ENCODE peak calls at places on chromosomes 4 and X, in ten cellular contexts. I is left lung; S is HFF-Myc; D is foreskin fibroblast; N is osteoblast; U is BE2C; K is CD8-positive, alpha-beta memory T cell; Q is astrocyte of the spinal cord; E is keratinocyte; G is A549. O is an unnamed sample.

GRCh38 chr4:32102941-32103340 is 1382.8 kb downstream of the PCDH7 start:
- DNase-seq in N (no peak), D (no peak), K (no peak), G (no peak), I (no peak), Q (no peak), E (no peak), U (no peak), S (no peak), O (no peak)

GRCh38 chrX:25925956-25926355 is 212.2 kb upstream of the MAGEB18 start:
- DNase-seq in E (no peak), S (no peak), N (no peak), U (no peak), I (no peak), Q (no peak), K (no peak), G (no peak), D (no peak), O (no peak)

GRCh38 chr4:7744131-7744804 is 195.4 kb downstream of the AFAP1 start:
- DNase-seq in S (no peak), Q (no peak), D (no peak), U (no peak), K (no peak), E (no peak), G (no peak), I (peak), N (no peak), O (no peak)

GRCh38 chr4:40189997-40190396 is 6.8 kb upstream of the RHOH start:
- DNase-seq in S (no peak), D (no peak), E (no peak), K (no peak), Q (no peak), I (no peak), N (peak), G (no peak), U (no peak), O (no peak)

GRCh38 chr4:96525901-96526300 is 686.0 kb downstream of the PDHA2 start:
- DNase-seq in E (no peak), Q (peak), I (no peak), G (no peak), K (no peak), N (no peak), U (no peak), S (no peak), D (no peak), O (no peak)

GRCh38 chrX:96102997-96103396 is 581.6 kb upstream of the DIAPH2 start:
- DNase-seq in D (no peak), S (no peak), I (peak), G (no peak), E (no peak), Q (no peak), U (no peak), N (peak), K (no peak), O (no peak)

GRCh38 chrX:141619336-141619735 is 29.8 kb downstream of the SPANXA2 start:
- DNase-seq in D (no peak), N (no peak), G (no peak), I (no peak), U (no peak), Q (peak), E (no peak), K (no peak), S (no peak), O (no peak)

GRCh38 chrX:100413231-100413630 is 3.2 kb upstream of the PCDH19 start:
- DNase-seq in D (peak), N (peak), S (peak), E (no peak), Q (peak), U (peak), K (no peak), G (peak), I (no peak), O (peak)

DNA sequence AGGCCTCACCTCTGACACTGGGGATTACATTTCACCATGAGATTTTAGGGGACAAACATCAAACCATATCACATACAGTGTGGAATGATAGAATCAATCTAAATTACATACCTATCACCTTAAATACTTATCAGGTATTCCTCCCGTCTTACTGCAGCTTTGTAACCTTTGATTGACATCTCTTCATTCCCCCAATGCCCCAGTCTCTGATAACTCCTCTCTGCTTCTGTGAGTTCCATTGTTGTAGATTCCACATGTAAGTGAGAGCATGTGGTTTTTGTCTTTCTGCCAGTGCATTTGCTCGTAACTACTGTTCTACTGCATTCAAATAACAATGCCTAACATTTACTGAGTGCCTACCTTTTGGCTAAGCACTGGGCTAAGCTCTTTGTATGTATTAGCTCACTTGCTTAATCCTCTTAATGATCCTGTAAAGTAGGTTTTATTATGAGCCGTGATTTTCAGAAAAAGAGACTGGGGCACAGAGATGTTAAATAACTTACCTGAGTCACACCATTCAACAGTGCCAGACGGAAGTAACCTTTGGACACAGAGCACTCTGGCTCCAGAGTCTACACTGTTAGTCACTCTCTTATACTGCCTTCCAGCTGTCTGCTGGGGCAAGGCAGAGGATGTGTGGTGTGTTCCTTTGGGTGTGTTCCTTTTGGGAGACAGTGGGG is 63.7 kb upstream of the ESX1 start:
- DNase-seq in Q (peak), G (peak), K (no peak), D (peak), E (peak), U (no peak), S (no peak), N (no peak), I (no peak), O (peak)
- H3K4me3 ChIP-seq in Q (no peak), G (no peak), K (no peak), D (no peak), E (peak), U (no peak), S (no peak), N (no peak), I (no peak), O (no peak)

DNA sequence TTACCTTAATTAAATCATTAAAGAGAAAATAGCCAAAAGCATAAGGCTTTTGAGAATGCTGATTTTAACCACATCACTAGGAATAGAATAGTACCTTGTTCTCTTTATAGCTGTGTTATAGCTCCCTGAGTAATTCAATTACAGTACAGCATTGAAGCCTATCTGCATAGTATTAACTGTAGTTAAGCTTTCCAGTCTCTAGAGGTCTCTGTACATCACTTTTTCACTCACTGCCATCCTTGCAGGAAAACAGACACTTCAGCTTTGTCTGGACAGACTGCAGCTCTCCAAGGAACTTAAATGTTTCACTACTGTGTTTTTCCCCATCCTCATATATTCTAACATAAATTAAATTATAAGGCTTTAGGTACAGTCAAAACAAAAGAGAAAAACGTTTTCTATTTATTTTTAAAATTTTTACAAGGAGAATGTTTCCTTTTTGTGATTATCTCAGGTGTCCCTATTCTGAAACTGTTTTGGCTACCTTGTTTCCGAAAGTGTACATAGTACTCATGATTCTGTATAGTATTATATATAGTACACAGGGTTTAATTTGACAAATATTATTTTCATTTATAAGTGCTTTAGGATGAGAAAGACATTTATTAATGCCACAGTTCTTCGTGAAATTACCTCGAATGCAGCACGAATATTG is 407.9 kb downstream of the PCDH18 start:
- DNase-seq in Q (peak), E (no peak), I (no peak), G (peak), U (peak), K (no peak), S (peak), N (no peak), D (peak), O (peak)
- H3K4me3 ChIP-seq in Q (peak), E (peak), I (peak), G (peak), U (no peak), K (no peak), S (peak), N (peak), D (peak), O (peak)

GRCh38 chr4:80143305-80143679 is 54.0 kb upstream of the PRDM8 start:
- DNase-seq in G (no peak), N (no peak), U (no peak), D (no peak), S (no peak), I (no peak), E (no peak), K (no peak), Q (no peak), O (no peak)

GRCh38 chr4:80140237-80140636 is 57.1 kb upstream of the PRDM8 start:
- DNase-seq in G (no peak), N (no peak), I (no peak), Q (no peak), U (no peak), E (no peak), S (no peak), K (no peak), D (no peak), O (no peak)

GRCh38 chr4:80141543-80141942 is 55.8 kb upstream of the PRDM8 start:
- DNase-seq in U (no peak), D (no peak), K (no peak), N (no peak), S (no peak), I (no peak), Q (no peak), E (no peak), G (no peak), O (no peak)

GRCh38 chr4:80139668-80140067 is 57.6 kb upstream of the PRDM8 start:
- DNase-seq in I (no peak), G (no peak), K (no peak), N (no peak), S (no peak), D (no peak), E (no peak), Q (no peak), U (no peak), O (no peak)

GRCh38 chr4:80142396-80143304 is 54.7 kb upstream of the PRDM8 start:
- DNase-seq in D (no peak), S (no peak), N (no peak), G (no peak), Q (no peak), K (no peak), I (no peak), U (no peak), E (no peak), O (no peak)
- H3K4me3 ChIP-seq in D (no peak), S (no peak), N (no peak), G (no peak), Q (no peak), K (no peak), I (no peak), U (no peak), E (no peak), O (no peak)

GRCh38 chr4:109044446-109044845 is 258.0 kb downstream of the COL25A1 start:
- DNase-seq in I (no peak), K (no peak), D (no peak), N (no peak), E (no peak), G (no peak), Q (no peak), U (no peak), S (no peak), O (no peak)

GRCh38 chr4:109049926-109050325 is 252.5 kb downstream of the COL25A1 start:
- DNase-seq in N (no peak), I (no peak), G (no peak), S (no peak), D (no peak), K (no peak), U (no peak), E (no peak), Q (no peak), O (no peak)

GRCh38 chr4:109043286-109043685 is 259.2 kb downstream of the COL25A1 start:
- DNase-seq in S (no peak), N (no peak), Q (no peak), I (no peak), K (no peak), E (no peak), G (no peak), D (no peak), U (no peak), O (no peak)

GRCh38 chr4:109051054-109051453 is 251.4 kb downstream of the COL25A1 start:
- DNase-seq in I (no peak), U (no peak), G (no peak), E (no peak), D (no peak), Q (no peak), K (no peak), N (no peak), S (no peak), O (no peak)

DNA sequence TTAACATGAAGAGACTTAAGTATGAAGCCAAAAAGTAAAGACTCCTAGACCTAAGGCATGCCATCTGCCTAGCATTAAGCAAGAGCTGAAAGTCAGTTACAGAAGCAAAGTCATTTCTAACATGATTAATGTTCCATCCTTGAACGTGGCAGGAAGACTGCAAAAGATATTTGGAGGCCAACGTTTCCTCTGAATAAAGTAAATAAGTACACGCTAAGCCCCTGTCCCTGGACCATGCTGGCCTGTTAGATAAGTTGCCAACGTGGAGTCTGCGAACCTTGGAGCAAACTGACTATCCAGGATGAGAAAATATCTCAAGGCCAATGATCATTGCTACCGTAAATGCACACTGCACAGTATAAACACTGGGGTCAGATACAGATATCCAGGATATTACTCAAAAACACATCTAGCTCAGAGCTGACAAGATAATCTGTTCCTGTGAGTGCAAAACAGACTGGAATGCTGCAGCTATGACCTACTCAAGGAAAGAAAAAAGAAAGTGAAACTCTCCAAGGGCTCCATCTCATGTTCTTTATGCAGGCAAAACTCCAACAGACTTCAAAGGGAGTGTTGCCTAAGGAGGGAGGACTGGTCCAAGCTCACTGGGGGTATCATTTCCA is 255.8 kb downstream of the COL25A1 start:
- DNase-seq in U (no peak), N (peak), D (peak), K (no peak), S (no peak), I (no peak), E (no peak), Q (peak), G (no peak), O (no peak)
- H3K4me3 ChIP-seq in U (no peak), N (peak), D (peak), K (no peak), S (no peak), I (no peak), E (no peak), Q (no peak), G (no peak), O (no peak)

DNA sequence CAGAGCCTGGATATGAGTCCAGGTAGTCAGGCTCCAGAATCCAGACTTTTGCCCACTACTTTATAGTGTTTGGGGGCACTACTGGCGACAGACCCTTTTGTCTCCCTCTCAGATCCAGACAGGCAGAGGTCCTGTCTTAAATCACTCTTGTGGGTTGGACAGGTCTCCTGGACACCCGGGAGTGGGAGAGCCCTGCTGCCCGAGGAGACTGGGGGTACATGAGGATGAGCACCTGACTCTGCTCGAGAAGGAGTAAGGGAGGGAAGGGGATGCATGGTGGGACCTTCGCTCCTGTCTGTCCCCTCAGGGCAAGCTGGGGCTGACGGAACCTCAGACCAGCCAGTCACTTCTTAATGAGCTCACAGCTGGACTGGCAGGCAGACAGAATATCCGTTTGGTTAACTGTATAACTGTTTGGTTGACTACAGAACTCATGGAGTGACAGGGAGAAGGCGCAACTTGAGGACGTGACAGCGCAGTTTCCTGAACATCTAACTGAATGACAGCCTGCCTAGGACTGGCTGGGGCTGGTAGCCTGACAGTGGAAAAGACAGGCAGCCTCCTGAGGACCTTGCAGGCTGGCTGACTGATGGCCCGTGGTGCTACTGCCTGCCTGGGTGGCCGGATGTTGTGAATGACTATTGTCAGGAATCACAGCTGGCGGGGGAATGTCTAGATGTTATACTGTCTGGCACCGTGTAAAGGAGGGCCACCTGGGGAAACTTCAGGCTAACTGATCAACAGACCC is 1.6 kb upstream of the SUV39H1 start:
- DNase-seq in G (no peak), E (no peak), S (no peak), N (peak), K (no peak), I (no peak), Q (no peak), U (no peak), D (no peak), O (no peak)
- H3K4me3 ChIP-seq in G (no peak), E (no peak), S (no peak), N (no peak), K (no peak), I (no peak), Q (no peak), U (peak), D (no peak), O (no peak)

GRCh38 chr4:15010038-15010585 is 7.8 kb downstream of the CPEB2 start:
- DNase-seq in G (no peak), D (no peak), Q (no peak), S (no peak), K (no peak), N (no peak), U (no peak), I (no peak), E (no peak), O (no peak)
- H3K4me3 ChIP-seq in G (peak), D (no peak), Q (no peak), S (no peak), K (no peak), N (peak), U (no peak), I (no peak), E (no peak), O (no peak)

O was measured in HAP-1.